ENCODE peak calls at places on chromosome 15, in six cellular contexts. Q is kidney; A is iPS DF 19.7; L is SJSA1; H is CD4-positive, alpha-beta T cell; V is aorta. O is an unnamed sample.

GRCh38 chr15:29740692-29741311 is 81.5 kb downstream of the TJP1 start:
- DNase-seq in Q (no peak), A (no peak), L (no peak), H (no peak), V (no peak), O (no peak)

GRCh38 chr15:20294651-20295237 is 246.9 kb downstream of the GOLGA6L6 start:
- DNase-seq in Q (peak), A (no peak), L (no peak), H (no peak), V (peak), O (peak)

GRCh38 chr15:91963051-91963450 is 109.5 kb downstream of the SLCO3A1 start:
- DNase-seq in Q (no peak), A (no peak), L (no peak), H (no peak), V (no peak), O (no peak)

GRCh38 chr15:49832421-49832980 is 211.7 kb downstream of the DTWD1 start:
- DNase-seq in Q (peak), A (peak), L (no peak), H (no peak), V (no peak), O (no peak)

GRCh38 chr15:70596354-70597055 is 166.9 kb downstream of the UACA start:
- DNase-seq in Q (no peak), A (no peak), L (peak), H (no peak), V (no peak), O (no peak)

GRCh38 chr15:81813215-81813614 is 232.6 kb downstream of the MEX3B start:
- DNase-seq in Q (no peak), A (peak), L (no peak), H (no peak), V (no peak), O (no peak)

GRCh38 chr15:57485869-57486268 is 105.8 kb upstream of the MYZAP start:
- DNase-seq in Q (peak), A (peak), L (peak), H (no peak), V (peak), O (no peak)

GRCh38 chr15:44666208-44667038 is 3.0 kb upstream of the SPG11 start:
- DNase-seq in Q (no peak), A (no peak), L (no peak), H (no peak), V (no peak), O (no peak)

GRCh38 chr15:67839358-67839928 is 402 bp downstream of the RNU6-1 start:
- DNase-seq in Q (no peak), A (no peak), L (no peak), H (peak), V (peak), O (no peak)

GRCh38 chr15:70742928-70743327 is 20.4 kb downstream of the UACA start:
- DNase-seq in Q (no peak), A (no peak), L (no peak), H (no peak), V (no peak), O (no peak)

GRCh38 chr15:81789403-81789802 is 256.4 kb downstream of the MEX3B start:
- DNase-seq in Q (no peak), A (no peak), L (no peak), H (no peak), V (no peak), O (no peak)

GRCh38 chr15:85870216-85871014 is 75.7 kb upstream of the KLHL25 start:
- DNase-seq in Q (no peak), A (no peak), L (no peak), H (no peak), V (no peak), O (no peak)